ENCODE peak calls at places on chromosomes 6 and 20, in eight cellular contexts. H is fibroblast of the conjunctiva, P is HFFc6, W is ovary, C is RCC 7860, K is PC-3, E is hypothalamus, O is epithelial cell of esophagus. D is an unnamed sample.
A peak's percentile ranks its signal among the peaks of the same experiment; 100 is the strongest.

GRCh38 chr6:130500693-130501092 is 134.9 kb downstream of the TMEM200A start:
- DNase-seq in H (peak; percentile 91), P (peak; percentile 83), W (no peak), C (no peak), K (no peak), E (no peak), O (peak; percentile 6), D (peak; percentile 97)

GRCh38 chr6:169169375-169169774 is 84.3 kb downstream of the THBS2 start:
- DNase-seq in H (no peak), P (no peak), W (no peak), C (no peak), K (peak; percentile 20), E (no peak), O (peak; percentile 49), D (peak; percentile 28)

GRCh38 chr20:11970243-11970836 is 52.6 kb downstream of the BTBD3 start:
- DNase-seq in H (no peak), P (no peak), W (no peak), C (no peak), K (no peak), E (no peak), O (peak; percentile 45), D (peak; percentile 13)

GRCh38 chr20:1822564-1823420 is 72.4 kb upstream of the SIRPA start:
- DNase-seq in H (no peak), P (peak; percentile 70), W (no peak), C (no peak), K (no peak), E (no peak), O (peak; percentile 64), D (no peak)

GRCh38 chr20:51811514-51811913 is 9.2 kb upstream of the SALL4 start:
- DNase-seq in H (no peak), P (no peak), W (no peak), C (no peak), K (no peak), E (no peak), O (no peak), D (no peak)

GRCh38 chr20:10093087-10093591 is 58.4 kb downstream of the ANKEF1 start:
- DNase-seq in H (no peak), P (peak; percentile 55), W (peak; percentile 21), C (peak; percentile 23), K (peak; percentile 90), E (no peak), O (peak; percentile 89), D (peak; percentile 72)

GRCh38 chr6:90284745-90285481 is 11.7 kb downstream of the BACH2 start:
- DNase-seq in H (no peak), P (no peak), W (no peak), C (no peak), K (peak; percentile 60), E (no peak), O (peak; percentile 64), D (peak; percentile 9)

GRCh38 chr6:26183581-26184408 is 96.6 kb downstream of the HFE start:
- DNase-seq in H (peak; percentile 87), P (peak; percentile 43), W (peak; percentile 75), C (no peak), K (no peak), E (peak; percentile 36), O (peak; percentile 90), D (peak; percentile 88)

GRCh38 chr6:34099878-34100277 is 46.0 kb downstream of the GRM4 start:
- DNase-seq in H (no peak), P (no peak), W (no peak), C (no peak), K (no peak), E (no peak), O (no peak), D (no peak)

GRCh38 chr6:44543664-44544063 is 156.2 kb downstream of the CDC5L start:
- DNase-seq in H (no peak), P (no peak), W (no peak), C (no peak), K (no peak), E (no peak), O (no peak), D (no peak)

GRCh38 chr20:60087563-60088105 is 129.4 kb downstream of the CDH26 start:
- DNase-seq in H (no peak), P (no peak), W (no peak), C (no peak), K (no peak), E (no peak), O (peak; percentile 8), D (peak; percentile 55)

D was measured in AG10803.